ENCODE peak calls at places on chromosomes 7 and 10, in ten cellular contexts. U is stomach, M is GM12878, W is sigmoid colon, H is ovary, C is transverse colon, N is esophagus muscularis mucosa, X is K562, Q is A549, G is tibial nerve. S is an unnamed sample.

GRCh38 chr10:101287922-101288638 is 58.8 kb upstream of the LBX1 start:
- DNase-seq in U (no peak), M (no peak), W (no peak), H (no peak), C (no peak), N (no peak), X (peak; percentile 55), Q (peak; percentile 54), G (no peak), S (no peak)

GRCh38 chr7:75624134-75624832 is 114.5 kb downstream of the HIP1 start:
- DNase-seq in U (peak; percentile 42), M (no peak), W (peak; percentile 78), H (peak; percentile 75), C (peak; percentile 34), N (no peak), X (no peak), Q (no peak), G (peak; percentile 43), S (peak; percentile 89)

GRCh38 chr10:91590142-91590903 is 42.5 kb downstream of the PPP1R3C start:
- DNase-seq in U (peak; percentile 74), M (no peak), W (peak; percentile 89), H (peak; percentile 70), C (peak; percentile 25), N (no peak), X (no peak), Q (peak; percentile 96), G (peak; percentile 19), S (peak; percentile 15)

GRCh38 chr7:17781491-17782215 is 158.6 kb downstream of the SNX13 start:
- DNase-seq in U (no peak), M (no peak), W (no peak), H (no peak), C (no peak), N (no peak), X (no peak), Q (no peak), G (no peak), S (no peak)

GRCh38 chr7:137423321-137423720 is 79.8 kb upstream of the PTN start:
- DNase-seq in U (no peak), M (no peak), W (no peak), H (no peak), C (no peak), N (no peak), X (no peak), Q (no peak), G (no peak), S (no peak)

GRCh38 chr7:97479740-97480290 is 252.1 kb upstream of the TAC1 start:
- DNase-seq in U (no peak), M (no peak), W (no peak), H (no peak), C (no peak), N (no peak), X (no peak), Q (no peak), G (no peak), S (no peak)

GRCh38 chr7:29457565-29457971 is 106.1 kb upstream of the PRR15 start:
- DNase-seq in U (no peak), M (no peak), W (no peak), H (no peak), C (no peak), N (no peak), X (no peak), Q (no peak), G (no peak), S (no peak)

GRCh38 chr7:29345590-29345989 is 151.0 kb downstream of the CHN2 start:
- DNase-seq in U (peak; percentile 62), M (no peak), W (no peak), H (no peak), C (peak; percentile 41), N (no peak), X (no peak), Q (peak; percentile 12), G (no peak), S (no peak)

GRCh38 chr7:148650232-148650858 is 48.4 kb upstream of the CUL1 start:
- DNase-seq in U (no peak), M (no peak), W (no peak), H (no peak), C (no peak), N (no peak), X (no peak), Q (no peak), G (no peak), S (no peak)

GRCh38 chr10:89165923-89166322 is 41.2 kb downstream of the CH25H start:
- DNase-seq in U (no peak), M (no peak), W (no peak), H (no peak), C (no peak), N (no peak), X (no peak), Q (no peak), G (no peak), S (no peak)

GRCh38 chr10:70539471-70539870 is 60.9 kb downstream of the PALD1 start:
- DNase-seq in U (no peak), M (no peak), W (no peak), H (no peak), C (no peak), N (no peak), X (no peak), Q (no peak), G (no peak), S (no peak)

GRCh38 chr7:3399858-3400257 is 98.8 kb downstream of the SDK1 start:
- DNase-seq in U (no peak), M (no peak), W (no peak), H (no peak), C (no peak), N (no peak), X (no peak), Q (peak; percentile 61), G (no peak), S (no peak)

GRCh38 chr7:444606-445005 is 75.0 kb downstream of the PDGFA start:
- DNase-seq in U (no peak), M (no peak), W (no peak), H (no peak), C (no peak), N (no peak), X (no peak), Q (no peak), G (no peak), S (no peak)

GRCh38 chr10:36675458-36675880 is 449.9 kb upstream of the ANKRD30A start:
- DNase-seq in U (no peak), M (no peak), W (no peak), H (no peak), C (no peak), N (no peak), X (no peak), Q (peak; percentile 57), G (no peak), S (no peak)

GRCh38 chr10:100725869-100726426 is 19.4 kb upstream of the PAX2 start:
- DNase-seq in U (no peak), M (no peak), W (peak; percentile 52), H (no peak), C (no peak), N (no peak), X (no peak), Q (no peak), G (no peak), S (no peak)

DNA sequence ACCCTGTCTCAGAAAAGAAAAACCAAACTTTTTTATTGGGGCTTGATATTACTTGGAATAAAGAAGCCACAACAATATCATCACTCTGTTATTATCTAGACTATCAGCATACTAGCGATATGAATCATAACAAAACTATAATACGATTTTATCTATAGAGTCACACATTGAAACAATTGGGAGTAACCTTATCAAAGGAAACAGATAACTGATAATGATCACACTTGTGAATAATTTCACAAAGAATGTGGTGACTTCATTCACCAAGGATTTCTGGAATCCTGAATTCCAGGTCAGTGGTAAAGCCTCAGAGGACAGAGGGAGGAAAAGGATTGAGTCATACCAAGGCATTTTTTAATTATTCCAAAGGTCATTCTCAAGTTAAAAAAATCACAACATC is 32.1 kb upstream of the NMT2 start:
- DNase-seq in U (no peak), M (no peak), W (no peak), H (no peak), C (no peak), N (no peak), X (no peak), Q (peak; percentile 81), G (no peak), S (no peak)
- TF ChIP-seq POLR2A in U (no peak), M (no peak), W (no peak), H (no peak), C (no peak), N (no peak), X (no peak), Q (no peak), G (no peak), S (no peak)

GRCh38 chr10:74977913-74978847 is 133.3 kb upstream of the SAMD8 start:
- DNase-seq in U (no peak), M (peak; percentile 86), W (no peak), H (no peak), C (no peak), N (no peak), X (no peak), Q (no peak), G (no peak), S (no peak)
- TF ChIP-seq EP300 in U (no peak), M (peak; percentile 99), W (no peak), H (no peak), C (no peak), N (no peak), X (no peak), Q (no peak), G (no peak), S (no peak)

GRCh38 chr10:13613519-13613918 is 26.8 kb downstream of the PRPF18 start:
- DNase-seq in U (no peak), M (no peak), W (no peak), H (no peak), C (no peak), N (no peak), X (no peak), Q (peak; percentile 30), G (peak; percentile 12), S (no peak)
- TF ChIP-seq CTCF in U (no peak), M (peak; percentile 23), W (peak; percentile 21), H (no peak), C (no peak), N (peak; percentile 51), X (no peak), Q (peak; percentile 56), G (peak; percentile 22), S (peak; percentile 18)

GRCh38 chr10:72622271-72622670 is 3.6 kb downstream of the MICU1 start:
- DNase-seq in U (no peak), M (no peak), W (no peak), H (no peak), C (no peak), N (no peak), X (no peak), Q (no peak), G (no peak), S (no peak)

GRCh38 chr10:72626444-72626754 is 520 bp upstream of the MICU1 start:
- DNase-seq in U (no peak), M (no peak), W (no peak), H (no peak), C (no peak), N (no peak), X (no peak), Q (no peak), G (no peak), S (no peak)

GRCh38 chr10:72630144-72630543 is 4.3 kb upstream of the MICU1 start:
- DNase-seq in U (no peak), M (no peak), W (no peak), H (no peak), C (no peak), N (no peak), X (no peak), Q (no peak), G (no peak), S (no peak)

GRCh38 chr10:72625276-72625607 is 637 bp downstream of the MICU1 start:
- DNase-seq in U (no peak), M (no peak), W (no peak), H (no peak), C (no peak), N (no peak), X (no peak), Q (no peak), G (no peak), S (no peak)

GRCh38 chr10:72625608-72626443 is at the start of gene MICU1:
- DNase-seq in U (peak; percentile 96), M (peak; percentile 86), W (peak; percentile 98), H (peak; percentile 97), C (peak; percentile 97), N (peak; percentile 99), X (peak; percentile 99), Q (peak; percentile 97), G (peak; percentile 97), S (peak; percentile 96)
- TF ChIP-seq POLR2A in U (no peak), M (peak; percentile 91), W (peak; percentile 73), H (peak; percentile 69), C (peak; percentile 85), N (peak; percentile 11), X (peak; percentile 93), Q (no peak), G (peak; percentile 90), S (no peak)